ENCODE peak calls at places on chromosomes 6 and 20, in five cellular contexts. H, I, P, C and Q are unnamed samples.
A peak's percentile ranks its signal among the peaks of the same experiment; 100 is the strongest.

GRCh38 chr6:14037402-14038277 is 79.9 kb upstream of the CD83 start:
- DNase-seq in H (no peak), I (no peak), P (no peak), C (no peak), Q (no peak)

GRCh38 chr6:78611886-78612480 is 255.4 kb upstream of the IRAK1BP1 start:
- DNase-seq in H (no peak), I (peak; percentile 51), P (no peak), C (no peak), Q (no peak)

GRCh38 chr6:120826253-120826652 is 508.0 kb downstream of the TBC1D32 start:
- DNase-seq in H (no peak), I (peak; percentile 10), P (no peak), C (no peak), Q (no peak)

GRCh38 chr6:133613231-133613630 is 275.7 kb upstream of the TCF21 start:
- DNase-seq in H (no peak), I (no peak), P (no peak), C (no peak), Q (no peak)

GRCh38 chr6:109768485-109768884 is 77.4 kb downstream of the FIG4 start:
- DNase-seq in H (no peak), I (peak; percentile 82), P (no peak), C (no peak), Q (no peak)

GRCh38 chr6:31651602-31652191 is 764 bp downstream of the BAG6 start:
- DNase-seq in H (no peak), I (peak; percentile 89), P (no peak), C (no peak), Q (no peak)

GRCh38 chr6:105318660-105319059 is 84.2 kb downstream of the PREP start:
- DNase-seq in H (no peak), I (peak; percentile 86), P (no peak), C (no peak), Q (no peak)

GRCh38 chr6:111614833-111615582 is 9.3 kb upstream of the TRAF3IP2 start:
- DNase-seq in H (no peak), I (no peak), P (no peak), C (peak; percentile 45), Q (peak; percentile 29)

GRCh38 chr6:135329851-135330803 is 149.0 kb downstream of the MYB start:
- DNase-seq in H (no peak), I (no peak), P (no peak), C (no peak), Q (no peak)

GRCh38 chr6:163438940-163439335 is 24.4 kb downstream of the QKI start:
- DNase-seq in H (peak; percentile 47), I (no peak), P (no peak), C (no peak), Q (no peak)

GRCh38 chr6:157790548-157791160 is 32.4 kb upstream of the SNX9 start:
- DNase-seq in H (no peak), I (no peak), P (no peak), C (no peak), Q (no peak)

GRCh38 chr20:36644713-36645109 is 1.3 kb downstream of the SLA2 start:
- DNase-seq in H (no peak), I (no peak), P (peak; percentile 28), C (no peak), Q (no peak)